ENCODE peak calls at places on chromosomes 16 and 17, in ten cellular contexts. H is AG08395; A is omental fat pad; Z is CD8-positive, alpha-beta T cell; J is NCI-H1417; U is activated T-cell treated with anti-CD3 and anti-CD28 coated beads for 1 hour; C is activated B cell treated with CpG ODN at 0.5 μM for 24 hours; W is H54; Y is Daoy; Q is stimulated activated naive CD4-positive, alpha-beta T cell. K is an unnamed sample.
A peak's percentile ranks its signal among the peaks of the same experiment; 100 is the strongest.

GRCh38 chr16:85651822-85652430 is 36.8 kb downstream of the GINS2 start:
- DNase-seq in Q (no peak), W (no peak), J (peak; percentile 29), U (no peak), H (no peak), Y (no peak), C (no peak), Z (no peak), A (no peak), K (peak; percentile 33)

GRCh38 chr16:14070877-14071575 is at the start of gene MRTFB:
- DNase-seq in J (peak; percentile 65), Y (peak; percentile 84), Q (peak; percentile 69), Z (peak; percentile 67), H (peak; percentile 80), U (peak; percentile 72), W (peak; percentile 64), A (peak; percentile 60), C (peak; percentile 85), K (peak; percentile 69)

GRCh38 chr17:49949634-49950033 is 19.4 kb upstream of the DLX4 start:
- DNase-seq in H (no peak), J (no peak), Q (no peak), U (no peak), A (no peak), Y (no peak), C (no peak), Z (no peak), W (no peak), K (no peak)

GRCh38 chr16:11152205-11152604 is 103.8 kb downstream of the SOCS1 start:
- DNase-seq in Q (no peak), W (no peak), J (no peak), U (no peak), Y (no peak), C (no peak), A (no peak), Z (no peak), H (no peak), K (no peak)

GRCh38 chr17:78359216-78359935 is 501 bp downstream of the SOCS3 start:
- DNase-seq in Q (no peak), J (peak; percentile 44), Z (no peak), C (peak; percentile 54), U (no peak), H (peak; percentile 48), W (peak; percentile 49), Y (no peak), A (no peak), K (no peak)

GRCh38 chr17:16273499-16273898 is 56.5 kb downstream of the PIGL start:
- DNase-seq in A (no peak), J (no peak), Z (no peak), U (no peak), C (no peak), Y (peak; percentile 66), H (no peak), W (no peak), Q (no peak), K (no peak)

GRCh38 chr17:74282587-74283370 is 8.7 kb downstream of the DNAI2 start:
- DNase-seq in H (no peak), A (no peak), J (no peak), Y (peak; percentile 94), W (no peak), U (no peak), Q (no peak), Z (no peak), C (no peak), K (no peak)

GRCh38 chr17:35769895-35770486 is 9.3 kb downstream of the C17orf50 start:
- DNase-seq in C (no peak), U (no peak), Y (no peak), J (no peak), H (no peak), A (no peak), Q (no peak), W (no peak), Z (no peak), K (no peak)

GRCh38 chr17:16406742-16407674 is 8.4 kb upstream of the TRPV2 start:
- DNase-seq in C (no peak), Q (no peak), A (no peak), H (no peak), U (no peak), Y (peak; percentile 40), W (no peak), Z (no peak), J (no peak), K (peak; percentile 37)

GRCh38 chr17:39701012-39701783 is 1.3 kb downstream of the ERBB2 start:
- DNase-seq in Z (no peak), A (no peak), C (no peak), W (no peak), H (no peak), J (no peak), Q (no peak), Y (no peak), U (no peak), K (no peak)

GRCh38 chr17:80362428-80363119 is 52.4 kb upstream of the ENDOV start:
- DNase-seq in Y (no peak), J (no peak), Q (no peak), W (no peak), C (no peak), U (no peak), H (no peak), A (no peak), Z (no peak), K (no peak)

GRCh38 chr16:67150833-67151396 is at the start of gene B3GNT9:
- DNase-seq in Q (no peak), H (peak; percentile 93), C (no peak), Z (no peak), J (peak; percentile 47), U (no peak), W (peak; percentile 98), A (no peak), Y (peak; percentile 78), K (peak; percentile 84)

GRCh38 chr16:72876221-72876620 is 171.7 kb downstream of the ZFHX3 start:
- DNase-seq in W (no peak), Y (peak; percentile 91), J (no peak), H (peak; percentile 72), Q (no peak), Z (no peak), A (no peak), C (no peak), U (no peak), K (peak; percentile 87)

GRCh38 chr16:76157629-76158028 is 119.6 kb upstream of the CNTNAP4 start:
- DNase-seq in H (no peak), C (no peak), Q (no peak), U (no peak), A (no peak), Y (no peak), Z (no peak), W (no peak), J (no peak), K (no peak)

GRCh38 chr16:3589441-3589921 is 12.3 kb upstream of the NLRC3 start:
- DNase-seq in W (no peak), C (no peak), Q (no peak), H (no peak), A (no peak), Y (no peak), Z (no peak), U (no peak), J (no peak), K (no peak)

GRCh38 chr16:12907670-12908233 is 6.4 kb downstream of the SHISA9 start:
- DNase-seq in H (no peak), Q (no peak), J (no peak), A (no peak), Y (peak; percentile 39), C (no peak), U (no peak), Z (no peak), W (no peak), K (no peak)

GRCh38 chr16:14559809-14560227 is 70.2 kb downstream of the PARN start:
- DNase-seq in C (no peak), A (no peak), Q (no peak), J (no peak), Y (no peak), W (no peak), U (no peak), H (no peak), Z (no peak), K (no peak)

GRCh38 chr17:39116224-39116623 is 35.2 kb downstream of the PLXDC1 start:
- DNase-seq in U (no peak), Z (no peak), C (no peak), Y (no peak), H (no peak), Q (no peak), W (no peak), J (no peak), A (no peak), K (no peak)

GRCh38 chr17:2621241-2621640 is 27.8 kb downstream of the PAFAH1B1 start:
- DNase-seq in W (no peak), U (no peak), C (no peak), J (no peak), H (no peak), Y (no peak), A (no peak), Q (no peak), Z (no peak), K (peak; percentile 17)

GRCh38 chr16:23836404-23837291 is 865 bp downstream of the PRKCB start:
- DNase-seq in Z (peak; percentile 12), U (peak; percentile 37), Y (no peak), W (no peak), Q (peak; percentile 23), C (peak; percentile 58), A (no peak), J (no peak), H (no peak), K (no peak)

GRCh38 chr17:61413654-61414133 is 14.1 kb downstream of the TBX2 start:
- DNase-seq in U (no peak), H (no peak), W (no peak), A (no peak), Q (no peak), J (no peak), Y (no peak), Z (no peak), C (no peak), K (no peak)

GRCh38 chr17:79833744-79834574 is 5.3 kb downstream of the CBX4 start:
- DNase-seq in W (no peak), J (no peak), H (no peak), A (no peak), Q (no peak), U (no peak), C (no peak), Y (no peak), Z (no peak), K (no peak)

GRCh38 chr16:4141604-4142003 is 25.4 kb upstream of the ADCY9 start:
- DNase-seq in Q (no peak), Y (no peak), A (no peak), C (no peak), U (no peak), H (no peak), W (no peak), J (no peak), Z (no peak), K (no peak)

GRCh38 chr16:57690782-57691471 is 3.7 kb upstream of the DRC7 start:
- DNase-seq in Z (no peak), J (no peak), U (no peak), Y (no peak), W (no peak), A (no peak), Q (no peak), C (no peak), H (no peak), K (no peak)

GRCh38 chr17:19019041-19019941 is 14.7 kb upstream of the FAM83G start:
- DNase-seq in Q (no peak), W (no peak), A (no peak), J (no peak), Y (no peak), H (no peak), U (no peak), Z (no peak), C (no peak), K (no peak)

GRCh38 chr16:31215287-31216115 is 1.4 kb downstream of the PYDC1 start:
- DNase-seq in H (peak; percentile 83), J (no peak), C (peak; percentile 37), Q (no peak), Y (peak; percentile 64), U (no peak), A (no peak), W (peak; percentile 99), Z (no peak), K (peak; percentile 54)

GRCh38 chr16:54503011-54503410 is 216.4 kb upstream of the IRX3 start:
- DNase-seq in C (no peak), W (no peak), H (peak; percentile 36), Z (no peak), U (no peak), J (no peak), A (no peak), Q (no peak), Y (peak; percentile 47), K (no peak)

GRCh38 chr16:50591800-50592771 is 43.9 kb downstream of the NKD1 start:
- DNase-seq in Y (no peak), C (no peak), J (no peak), Z (no peak), A (no peak), Q (no peak), U (no peak), H (peak; percentile 43), W (no peak), K (no peak)

K was measured in mesenchymal stem cell.